ENCODE peak calls at places on chromosomes 7 and 10, in seven cellular contexts. G is adrenal gland; E is cardiac muscle cell; N is A549; X is fibroblast of lung; B is CD8-positive, alpha-beta memory T cell; V is psoas muscle. M is an unnamed sample.

GRCh38 chr10:22598488-22598887 is 115.9 kb downstream of the PIP4K2A start:
- DNase-seq in G (no peak), N (no peak), E (no peak), X (peak), V (no peak), B (no peak), M (peak)

GRCh38 chr10:114079421-114079820 is 35.8 kb downstream of the ADRB1 start:
- DNase-seq in V (no peak), X (no peak), N (no peak), B (no peak), G (no peak), E (no peak), M (no peak)

GRCh38 chr10:46069771-46070463 is 23.8 kb upstream of the MSMB start:
- DNase-seq in V (no peak), B (no peak), N (no peak), X (no peak), E (no peak), G (no peak), M (no peak)

GRCh38 chr7:137847418-137848050 is 760 bp upstream of the DGKI start:
- DNase-seq in X (peak), V (no peak), B (no peak), G (no peak), N (no peak), E (peak), M (no peak)

GRCh38 chr7:130114776-130115175 is 44.4 kb downstream of the KLHDC10 start:
- DNase-seq in B (no peak), V (no peak), X (no peak), N (no peak), G (no peak), E (no peak), M (no peak)

GRCh38 chr10:76874151-76874550 is 763.5 kb downstream of the KCNMA1 start:
- DNase-seq in G (no peak), N (no peak), E (peak), X (peak), V (peak), B (no peak), M (no peak)

GRCh38 chr10:21953585-21954057 is 49.9 kb downstream of the DNAJC1 start:
- DNase-seq in E (peak), V (no peak), B (peak), G (no peak), X (peak), N (peak), M (no peak)

GRCh38 chr7:80439894-80440811 is 71.7 kb downstream of the GNAT3 start:
- DNase-seq in E (peak), V (no peak), N (no peak), B (no peak), X (peak), G (no peak), M (no peak)

GRCh38 chr10:124013916-124014315 is 79.5 kb downstream of the CHST15 start:
- DNase-seq in V (peak), E (no peak), B (no peak), G (no peak), N (no peak), X (no peak), M (no peak)

GRCh38 chr10:5519054-5519453 is 5.7 kb upstream of the CALML3 start:
- DNase-seq in N (no peak), E (no peak), B (no peak), V (no peak), G (no peak), X (no peak), M (no peak)

GRCh38 chr10:123480845-123481244 is 185.3 kb upstream of the GPR26 start:
- DNase-seq in X (no peak), E (no peak), N (no peak), B (no peak), G (no peak), V (no peak), M (no peak)

GRCh38 chr10:50876409-50876808 is 9.0 kb downstream of the A1CF start:
- DNase-seq in E (no peak), V (no peak), X (no peak), N (no peak), B (no peak), G (no peak), M (no peak)

GRCh38 chr7:47326808-47327207 is 255.1 kb downstream of the TNS3 start:
- DNase-seq in E (peak), V (peak), X (peak), B (no peak), N (no peak), G (no peak), M (no peak)

GRCh38 chr7:135943266-135943889 is 33.8 kb downstream of the MTPN start:
- DNase-seq in N (no peak), X (peak), B (no peak), E (peak), V (no peak), G (no peak), M (no peak)

GRCh38 chr7:129615018-129615417 is 3.5 kb downstream of the NRF1 start:
- DNase-seq in X (peak), V (no peak), N (no peak), G (no peak), B (no peak), E (peak), M (no peak)

GRCh38 chr7:31462636-31463035 is 51.3 kb upstream of the ITPRID1 start:
- DNase-seq in E (no peak), V (no peak), X (no peak), B (no peak), G (no peak), N (no peak), M (no peak)

GRCh38 chr10:124593431-124593985 is 131.9 kb downstream of the LHPP start:
- DNase-seq in X (no peak), E (no peak), V (peak), G (no peak), N (no peak), B (no peak), M (no peak)

GRCh38 chr7:128841961-128842673 is 11.9 kb downstream of the FLNC start:
- DNase-seq in N (peak), G (no peak), E (peak), X (peak), V (peak), B (peak), M (peak)

GRCh38 chr10:85610381-85611092 is 756.1 kb downstream of the GRID1 start:
- DNase-seq in E (no peak), V (no peak), N (no peak), G (no peak), X (no peak), B (no peak), M (no peak)

GRCh38 chr10:60495357-60495756 is 105.7 kb upstream of the ANK3 start:
- DNase-seq in B (no peak), G (no peak), E (no peak), N (no peak), V (no peak), X (peak), M (no peak)

GRCh38 chr10:51031995-51032394 is 42.3 kb upstream of the PRKG1 start:
- DNase-seq in E (no peak), G (no peak), X (no peak), N (no peak), V (no peak), B (no peak), M (no peak)

GRCh38 chr7:114865564-114865963 is 56.3 kb upstream of the MDFIC start:
- DNase-seq in B (peak), X (peak), V (peak), N (peak), G (peak), E (peak), M (peak)

GRCh38 chr10:14405076-14406065 is 74.6 kb upstream of the FRMD4A start:
- DNase-seq in B (no peak), N (peak), G (no peak), V (no peak), X (peak), E (peak), M (no peak)

GRCh38 chr10:12350167-12350872 is 973 bp downstream of the CAMK1D start:
- DNase-seq in B (peak), E (peak), N (peak), V (peak), G (peak), X (peak), M (peak)

GRCh38 chr10:121438320-121438719 is 159.9 kb downstream of the FGFR2 start:
- DNase-seq in G (no peak), V (no peak), E (peak), N (no peak), X (peak), B (no peak), M (no peak)

GRCh38 chr10:60848126-60848525 is 69.8 kb downstream of the CDK1 start:
- DNase-seq in V (peak), X (peak), G (peak), E (peak), N (peak), B (no peak), M (peak)

GRCh38 chr10:33120275-33120674 is 162.2 kb upstream of the ITGB1 start:
- DNase-seq in B (no peak), X (no peak), V (no peak), N (no peak), G (no peak), E (no peak), M (no peak)

GRCh38 chr10:86264481-86265231 is 101.9 kb downstream of the GRID1 start:
- DNase-seq in N (no peak), B (no peak), V (no peak), E (no peak), G (no peak), X (no peak), M (peak)

GRCh38 chr7:71131753-71132520 is at the start of gene GALNT17:
- DNase-seq in N (no peak), V (peak), G (peak), E (no peak), X (peak), B (no peak), M (peak)

GRCh38 chr10:29532256-29532878 is 102.4 kb downstream of the SVIL start:
- DNase-seq in B (no peak), G (no peak), V (no peak), X (no peak), E (no peak), N (no peak), M (no peak)

GRCh38 chr10:15742831-15743230 is 23.1 kb upstream of the ITGA8 start:
- DNase-seq in B (no peak), G (no peak), X (peak), E (no peak), V (no peak), N (no peak), M (no peak)

GRCh38 chr10:46523119-46523880 is 33.2 kb downstream of the GPRIN2 start:
- DNase-seq in X (peak), N (peak), B (no peak), E (peak), G (no peak), V (no peak), M (no peak)

GRCh38 chr10:122915700-122916099 is 5.3 kb downstream of the FAM24A start:
- DNase-seq in G (no peak), E (no peak), X (no peak), V (no peak), N (no peak), B (no peak), M (no peak)

GRCh38 chr7:73427902-73428696 is 5.5 kb upstream of the FZD9 start:
- DNase-seq in X (no peak), V (no peak), G (no peak), E (no peak), B (no peak), N (no peak), M (no peak)

GRCh38 chr10:100537475-100537874 is 1.7 kb downstream of the HIF1AN start:
- DNase-seq in E (no peak), V (no peak), B (no peak), G (no peak), N (no peak), X (no peak), M (no peak)
- H3K4me3 ChIP-seq in E (no peak), V (no peak), B (no peak), G (no peak), N (no peak), X (no peak), M (no peak)

DNA sequence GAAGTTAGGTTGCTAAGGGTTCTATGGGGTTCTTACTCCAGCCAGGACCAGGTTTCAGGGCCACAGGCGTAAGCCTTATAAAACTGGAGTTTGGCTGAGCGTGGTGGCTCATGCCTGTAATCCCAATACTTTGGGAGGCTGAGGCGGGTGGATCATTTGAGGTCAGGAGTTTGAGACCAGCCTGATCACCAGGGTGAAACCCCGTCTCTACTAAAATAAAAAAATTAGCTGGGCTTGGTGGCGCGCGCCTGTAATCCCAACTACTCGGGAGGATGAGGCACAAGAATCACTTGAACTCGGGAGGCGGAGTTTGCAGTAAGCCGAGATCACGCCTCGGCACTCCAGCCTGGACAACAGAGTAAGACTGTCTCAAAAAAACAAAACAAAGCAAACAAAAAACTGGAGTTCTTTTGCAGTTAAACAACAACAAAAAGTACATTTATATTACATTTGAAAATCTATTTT is 347 bp upstream of the RRP12 start:
- DNase-seq in N (no peak), V (no peak), E (no peak), X (no peak), G (no peak), B (no peak), M (no peak)
- H3K4me3 ChIP-seq in N (peak), V (peak), E (peak), X (no peak), G (no peak), B (peak), M (peak)

DNA sequence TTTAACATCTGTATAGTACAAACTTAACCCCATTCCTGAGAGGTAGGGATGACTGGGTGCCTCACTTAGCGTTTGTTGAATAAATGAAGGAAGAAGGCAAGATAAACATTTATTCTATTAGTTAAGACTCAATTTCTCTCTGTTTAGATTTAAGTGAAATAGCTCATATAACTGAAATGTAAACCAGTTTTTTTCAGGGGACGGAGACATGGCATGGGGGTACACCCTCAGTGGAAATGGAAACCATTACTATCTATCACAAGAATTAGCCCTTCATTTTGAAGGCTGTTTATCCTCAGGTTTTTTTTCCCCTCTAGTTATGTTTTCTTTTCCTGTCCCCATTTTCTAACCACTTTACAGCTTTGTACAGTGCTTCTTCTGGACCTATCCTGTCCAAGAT is 35.6 kb upstream of the PDLIM1 start:
- DNase-seq in N (no peak), B (no peak), E (no peak), V (no peak), X (no peak), G (no peak), M (no peak)
- H3K4me3 ChIP-seq in N (no peak), B (no peak), E (no peak), V (no peak), X (no peak), G (no peak), M (no peak)

GRCh38 chr7:157329447-157329846 is 7.4 kb upstream of the DNAJB6 start:
- DNase-seq in V (no peak), X (no peak), E (no peak), N (no peak), B (no peak), G (no peak), M (peak)
- H3K4me3 ChIP-seq in V (no peak), X (no peak), E (no peak), N (no peak), B (no peak), G (no peak), M (no peak)

GRCh38 chr10:117277675-117278074 is 36.8 kb downstream of the SLC18A2 start:
- DNase-seq in V (no peak), X (no peak), B (no peak), N (no peak), G (no peak), E (no peak), M (no peak)

GRCh38 chr10:117274509-117274908 is 33.6 kb downstream of the SLC18A2 start:
- DNase-seq in V (no peak), G (no peak), E (no peak), X (no peak), B (no peak), N (no peak), M (no peak)

GRCh38 chr10:117272195-117273076 is 31.5 kb downstream of the SLC18A2 start:
- DNase-seq in X (no peak), B (no peak), V (no peak), G (no peak), N (no peak), E (no peak), M (no peak)

GRCh38 chr10:117273980-117274379 is 33.1 kb downstream of the SLC18A2 start:
- DNase-seq in N (no peak), X (no peak), E (no peak), V (no peak), B (no peak), G (no peak), M (no peak)

GRCh38 chr10:117275121-117275520 is 34.2 kb downstream of the SLC18A2 start:
- DNase-seq in V (no peak), N (no peak), X (no peak), B (no peak), G (no peak), E (no peak), M (no peak)
- H3K4me3 ChIP-seq in V (no peak), N (no peak), X (no peak), B (no peak), G (no peak), E (no peak), M (no peak)

DNA sequence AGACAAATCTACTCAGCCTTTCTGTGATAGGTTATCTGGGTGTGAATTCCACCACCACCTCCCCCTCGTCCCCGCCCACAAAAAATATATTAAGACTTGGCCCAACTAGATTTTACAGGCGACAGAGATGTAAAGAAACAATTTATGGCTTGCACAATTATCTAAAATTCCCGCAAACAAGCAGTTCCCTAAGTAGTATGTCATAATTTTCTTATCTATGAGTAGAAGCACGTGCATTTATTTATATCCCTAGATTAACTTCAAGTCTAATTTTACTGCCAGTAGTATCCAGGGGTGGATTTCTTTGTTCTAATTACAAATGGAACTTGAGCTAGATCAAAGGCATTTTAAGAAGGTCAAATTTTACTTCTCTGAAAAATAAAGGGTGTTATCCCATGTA is 1.7 kb downstream of the TSPAN12 start:
- DNase-seq in N (no peak), B (no peak), V (no peak), X (no peak), E (no peak), G (no peak), M (no peak)
- H3K4me3 ChIP-seq in N (no peak), B (no peak), V (peak), X (no peak), E (peak), G (no peak), M (no peak)

GRCh38 chr10:110872145-110872983 is 636 bp downstream of the PDCD4 start:
- DNase-seq in N (peak), G (peak), B (peak), E (peak), X (peak), V (peak), M (peak)

GRCh38 chr10:110872984-110873569 is 1.3 kb downstream of the PDCD4 start:
- DNase-seq in E (peak), N (no peak), V (no peak), B (no peak), G (no peak), X (no peak), M (no peak)

GRCh38 chr10:110868981-110869380 is 2.7 kb upstream of the PDCD4 start:
- DNase-seq in E (no peak), G (no peak), X (no peak), V (no peak), B (peak), N (no peak), M (no peak)

GRCh38 chr10:110871236-110872084 is at the start of gene PDCD4:
- DNase-seq in X (peak), B (peak), G (peak), V (peak), N (peak), E (peak), M (peak)

DNA sequence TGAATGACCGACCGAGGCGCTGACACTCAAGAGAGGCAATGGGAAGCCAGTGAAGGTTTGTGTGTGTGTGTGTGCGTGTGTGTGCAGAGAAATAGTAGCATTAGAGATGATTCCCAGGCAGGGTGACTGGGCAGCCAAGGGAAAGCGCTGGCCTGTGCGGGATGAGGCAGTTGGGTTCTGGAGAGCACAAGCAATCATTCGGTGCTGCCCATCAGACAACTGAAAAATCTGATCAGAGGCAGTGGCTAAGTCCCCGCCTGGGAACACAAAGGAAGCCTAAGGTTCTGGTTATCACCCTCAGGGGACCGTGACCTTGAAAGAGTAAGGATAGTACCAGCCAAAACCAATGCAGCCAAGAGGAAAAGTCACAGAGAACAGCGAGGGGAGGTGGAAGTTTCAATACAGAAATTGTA is 899 bp upstream of the PDCD4 start:
- DNase-seq in E (peak), V (no peak), G (no peak), N (no peak), X (no peak), B (no peak), M (no peak)
- H3K4me3 ChIP-seq in E (no peak), V (peak), G (no peak), N (peak), X (no peak), B (peak), M (no peak)

GRCh38 chr10:16828731-16829175 is 11.5 kb upstream of the RSU1 start:
- DNase-seq in E (peak), V (peak), G (no peak), X (peak), B (no peak), N (no peak), M (no peak)
- H3K4me3 ChIP-seq in E (no peak), V (no peak), G (no peak), X (no peak), B (no peak), N (no peak), M (no peak)

GRCh38 chr10:73576178-73576889 is 14.8 kb downstream of the USP54 start:
- DNase-seq in E (peak), V (no peak), G (no peak), N (peak), B (no peak), X (peak), M (no peak)
- H3K4me3 ChIP-seq in E (no peak), V (peak), G (no peak), N (no peak), B (no peak), X (no peak), M (no peak)

M was measured in WERI-Rb-1.